ENCODE peak calls at places on chromosome X, in ten cellular contexts. P is omental fat pad, O is cerebellar nuclear complex, Q is neural crest cell, W is GDM1, I is NCI-H345, N is foreskin keratinocyte, Y is activated T-helper 1 cell treated with Interleukin-2 at 50 U/mL for 16 hours, T is HS-5, G is HuH-7.5. V is an unnamed sample.

GRCh38 chrX:10296581-10296980 is 139.8 kb downstream of the CLCN4 start:
- DNase-seq in P (no peak), O (no peak), Q (no peak), W (no peak), I (no peak), N (no peak), Y (no peak), T (no peak), G (no peak), V (no peak)

GRCh38 chrX:129652565-129653169 is 2.1 kb downstream of the APLN start:
- DNase-seq in P (no peak), O (no peak), Q (no peak), W (no peak), I (no peak), N (no peak), Y (no peak), T (no peak), G (no peak), V (no peak)

GRCh38 chrX:129984196-129984962 is 1.9 kb downstream of the BCORL1 start:
- DNase-seq in P (no peak), O (no peak), Q (peak), W (no peak), I (peak), N (no peak), Y (peak), T (no peak), G (peak), V (no peak)

GRCh38 chrX:139563251-139563650 is 32.7 kb downstream of the F9 start:
- DNase-seq in P (no peak), O (no peak), Q (no peak), W (no peak), I (no peak), N (no peak), Y (no peak), T (no peak), G (no peak), V (no peak)

GRCh38 chrX:19673334-19674040 is 158.2 kb upstream of the MAP3K15 start:
- DNase-seq in P (peak), O (no peak), Q (no peak), W (peak), I (no peak), N (peak), Y (no peak), T (peak), G (no peak), V (no peak)

GRCh38 chrX:118595501-118596042 is 100.0 kb downstream of the DOCK11 start:
- DNase-seq in P (no peak), O (no peak), Q (no peak), W (no peak), I (peak), N (no peak), Y (no peak), T (no peak), G (no peak), V (no peak)

GRCh38 chrX:151537572-151537971 is 25.9 kb upstream of the PASD1 start:
- DNase-seq in P (no peak), O (no peak), Q (no peak), W (no peak), I (no peak), N (no peak), Y (no peak), T (no peak), G (no peak), V (no peak)

GRCh38 chrX:24282381-24283121 is 31.3 kb downstream of the SUPT20HL2 start:
- DNase-seq in P (no peak), O (no peak), Q (no peak), W (no peak), I (no peak), N (no peak), Y (no peak), T (no peak), G (no peak), V (peak)

GRCh38 chrX:47283015-47283771 is 50.4 kb downstream of the USP11 start:
- DNase-seq in P (no peak), O (no peak), Q (peak), W (no peak), I (peak), N (no peak), Y (no peak), T (no peak), G (no peak), V (no peak)

GRCh38 chrX:20066968-20067708 is 49.6 kb downstream of the MAP7D2 start:
- DNase-seq in P (no peak), O (no peak), Q (no peak), W (no peak), I (peak), N (peak), Y (no peak), T (no peak), G (peak), V (peak)

GRCh38 chrX:115330498-115331138 is 41.1 kb downstream of the LUZP4 start:
- DNase-seq in P (no peak), O (no peak), Q (peak), W (peak), I (peak), N (peak), Y (no peak), T (no peak), G (no peak), V (no peak)

GRCh38 chrX:69097451-69098236 is 67.6 kb downstream of the PJA1 start:
- DNase-seq in P (no peak), O (no peak), Q (no peak), W (no peak), I (no peak), N (no peak), Y (no peak), T (no peak), G (no peak), V (no peak)

GRCh38 chrX:104270916-104271512 is 16.3 kb upstream of the ESX1 start:
- DNase-seq in P (no peak), O (peak), Q (peak), W (no peak), I (no peak), N (no peak), Y (no peak), T (peak), G (no peak), V (peak)

GRCh38 chrX:40617566-40617965 is 5.7 kb upstream of the MPC1L start:
- DNase-seq in P (no peak), O (no peak), Q (no peak), W (no peak), I (no peak), N (no peak), Y (no peak), T (no peak), G (no peak), V (no peak)

GRCh38 chrX:68511255-68511654 is 12.4 kb downstream of the YIPF6 start:
- DNase-seq in P (no peak), O (no peak), Q (peak), W (peak), I (peak), N (no peak), Y (no peak), T (no peak), G (peak), V (no peak)

GRCh38 chrX:13669246-13669689 is 16.3 kb downstream of the TCEANC start:
- DNase-seq in P (peak), O (no peak), Q (no peak), W (no peak), I (peak), N (peak), Y (peak), T (peak), G (no peak), V (peak)

GRCh38 chrX:154373340-154374306 is 811 bp downstream of the FLNA start:
- DNase-seq in P (no peak), O (peak), Q (peak), W (no peak), I (peak), N (peak), Y (no peak), T (no peak), G (no peak), V (no peak)

GRCh38 chrX:112913807-112914206 is 73.2 kb upstream of the AMOT start:
- DNase-seq in P (no peak), O (no peak), Q (no peak), W (no peak), I (no peak), N (no peak), Y (no peak), T (no peak), G (no peak), V (no peak)

GRCh38 chrX:9144643-9145290 is 110.8 kb upstream of the FAM9B start:
- DNase-seq in P (no peak), O (no peak), Q (no peak), W (no peak), I (no peak), N (no peak), Y (no peak), T (no peak), G (no peak), V (no peak)

GRCh38 chrX:97563531-97564133 is 679.9 kb downstream of the RPA4 start:
- DNase-seq in P (no peak), O (no peak), Q (no peak), W (peak), I (peak), N (peak), Y (peak), T (no peak), G (no peak), V (peak)

GRCh38 chrX:80432863-80433262 is 12.6 kb downstream of the TENT5D start:
- DNase-seq in P (no peak), O (no peak), Q (no peak), W (peak), I (no peak), N (no peak), Y (no peak), T (no peak), G (no peak), V (peak)

GRCh38 chrX:107000013-107000515 is at the start of gene MORC4:
- DNase-seq in P (peak), O (peak), Q (peak), W (peak), I (peak), N (peak), Y (peak), T (peak), G (peak), V (no peak)

GRCh38 chrX:23937100-23937499 is 29.3 kb downstream of the CXorf58 start:
- DNase-seq in P (no peak), O (no peak), Q (no peak), W (no peak), I (no peak), N (no peak), Y (no peak), T (no peak), G (no peak), V (no peak)

V was measured in GF-D8.